ENCODE peak calls at places on chromosomes 13 and 19, in four cellular contexts. Q is left lung, O is uterus, A is breast epithelium. F is an unnamed sample.
A peak's percentile ranks its signal among the peaks of the same experiment; 100 is the strongest.

GRCh38 chr19:14502334-14503092 is 6.6 kb upstream of the GIPC1 start:
- DNase-seq in A (peak; percentile 74), O (no peak), Q (no peak), F (no peak)

GRCh38 chr13:113743366-113744195 is 15.4 kb upstream of the TMEM255B start:
- DNase-seq in A (no peak), O (no peak), Q (no peak), F (no peak)

GRCh38 chr19:46785054-46785979 is 3.1 kb downstream of the SLC1A5 start:
- DNase-seq in Q (no peak), O (no peak), A (no peak), F (no peak)

GRCh38 chr13:34469212-34469983 is 472.7 kb upstream of the NBEA start:
- DNase-seq in O (no peak), Q (no peak), A (no peak), F (no peak)

GRCh38 chr19:1941146-1942077 is at the start of gene CSNK1G2:
- DNase-seq in Q (no peak), A (peak; percentile 41), O (peak; percentile 43), F (peak; percentile 39)

GRCh38 chr19:459724-460511 is 915 bp downstream of the SHC2 start:
- DNase-seq in A (peak; percentile 38), O (peak; percentile 58), Q (peak; percentile 52), F (peak; percentile 72)

GRCh38 chr13:109981000-109981399 is 194.6 kb upstream of the IRS2 start:
- DNase-seq in O (no peak), A (no peak), Q (no peak), F (no peak)

GRCh38 chr13:49219647-49220034 is 497 bp upstream of the MLNR start:
- DNase-seq in O (no peak), Q (no peak), A (no peak), F (no peak)

GRCh38 chr13:59424661-59425060 is 739.1 kb downstream of the DIAPH3 start:
- DNase-seq in O (no peak), A (no peak), Q (no peak), F (no peak)

GRCh38 chr19:1217366-1217765 is 11.8 kb downstream of the STK11 start:
- DNase-seq in O (no peak), Q (no peak), A (no peak), F (no peak)

GRCh38 chr19:40244596-40244995 is 18.1 kb upstream of the CCNP start:
- DNase-seq in O (no peak), Q (no peak), A (no peak), F (no peak)

GRCh38 chr13:98299954-98300350 is 122.9 kb upstream of the RNF113B start:
- DNase-seq in A (no peak), O (no peak), Q (no peak), F (no peak)

GRCh38 chr13:24076636-24077035 is 83.9 kb upstream of the SPATA13 start:
- DNase-seq in O (no peak), Q (no peak), A (no peak), F (no peak)

GRCh38 chr13:31898383-31899071 is 133.0 kb upstream of the FRY start:
- DNase-seq in Q (no peak), O (no peak), A (no peak), F (no peak)

GRCh38 chr13:112073245-112074138 is 6.5 kb downstream of the SOX1 start:
- DNase-seq in Q (no peak), O (no peak), A (no peak), F (no peak)

GRCh38 chr19:39237200-39238184 is 7.3 kb downstream of the IFNL3 start:
- DNase-seq in Q (peak; percentile 78), O (no peak), A (peak; percentile 18), F (peak; percentile 91)

GRCh38 chr19:6826281-6826920 is 53.9 kb downstream of the VAV1 start:
- DNase-seq in O (no peak), A (no peak), Q (no peak), F (no peak)
- H3K4me3 ChIP-seq in O (no peak overlapping the region), A (no peak overlapping the region), Q (no peak overlapping the region), F (no peak overlapping the region)

DNA sequence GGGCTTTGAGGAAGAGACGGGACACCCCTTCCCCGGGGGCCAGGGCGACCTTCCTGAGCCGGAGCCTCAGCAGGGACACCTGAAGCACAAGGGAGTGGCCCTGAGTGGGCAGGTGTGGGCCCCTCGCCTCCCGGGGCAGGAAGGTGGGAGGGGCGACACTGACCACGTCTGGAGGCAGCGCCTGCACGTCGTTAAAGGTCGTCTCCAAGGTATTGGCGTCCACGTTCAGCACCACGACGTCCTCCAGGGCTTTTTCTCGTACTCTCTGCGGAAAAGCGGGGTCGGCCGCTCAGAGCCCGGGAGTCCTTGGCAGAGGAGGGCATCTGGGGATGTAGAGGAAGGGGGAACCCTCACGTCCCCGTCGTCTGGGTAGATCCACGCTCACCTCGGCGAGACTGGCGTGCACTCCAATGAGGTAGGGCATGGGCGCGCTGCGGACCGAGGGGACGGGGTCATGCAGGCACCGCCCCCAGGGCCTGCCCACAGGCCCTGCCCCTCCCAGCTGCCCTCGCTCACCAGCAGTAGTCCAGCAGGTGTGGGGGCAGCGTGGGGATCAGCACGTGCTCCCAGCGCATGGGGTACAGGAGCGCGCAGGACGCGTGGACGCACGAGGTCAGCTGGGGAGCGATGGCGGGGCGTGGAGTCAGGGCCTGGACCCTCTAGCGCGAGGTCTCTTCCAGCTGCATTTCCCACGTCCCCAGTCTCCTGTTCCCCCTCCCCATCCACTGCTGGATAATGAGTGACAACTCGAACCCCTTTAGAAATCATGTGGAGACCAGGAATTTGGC is 6.1 kb downstream of the DENND1C start:
- DNase-seq in Q (no peak), O (no peak), A (no peak), F (peak; percentile 38)
- H3K4me3 ChIP-seq in Q (no peak overlapping the region), O (no peak overlapping the region), A (peak overlapping the region; percentile 42), F (peak overlapping the region; percentile 24)

DNA sequence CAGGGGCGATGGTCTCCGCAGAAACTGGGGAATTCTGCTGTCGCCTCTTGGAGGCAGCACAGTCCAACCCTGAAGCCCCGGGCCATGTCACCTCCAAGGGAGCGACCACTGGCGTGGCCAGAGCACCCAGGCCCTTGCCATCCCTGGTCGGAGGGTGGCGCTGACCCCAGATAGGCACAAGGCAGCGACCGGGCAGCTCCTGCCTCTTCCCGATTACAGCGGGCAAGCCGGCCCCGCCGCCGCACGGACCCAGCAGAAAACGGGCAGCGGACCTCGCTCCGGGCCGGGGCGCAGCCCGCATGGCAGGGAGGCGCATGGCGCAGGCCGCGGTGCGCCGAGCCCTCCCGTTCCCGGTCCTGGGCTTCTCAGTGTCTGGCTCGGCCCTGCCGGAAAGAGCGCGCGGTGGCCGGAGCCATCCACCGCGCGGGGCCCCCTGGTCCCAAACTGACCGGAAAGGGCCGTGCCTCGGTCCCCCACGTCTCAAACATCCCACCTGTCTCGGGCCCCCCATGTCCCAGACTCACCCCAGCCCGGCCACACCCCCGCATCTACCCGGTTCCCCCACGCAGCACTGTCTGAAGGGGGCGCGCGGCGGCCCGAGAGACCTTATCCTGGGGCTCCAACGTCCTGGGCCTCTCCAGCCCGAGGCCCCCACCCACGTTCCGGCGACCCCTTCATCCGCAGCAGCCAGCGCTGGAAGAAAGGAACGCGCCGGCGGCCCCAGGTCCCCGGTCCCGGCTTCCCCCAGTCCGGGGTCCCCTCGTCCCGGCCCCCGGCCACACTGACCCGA is 725 bp downstream of the CERS1 start:
- DNase-seq in A (no peak), Q (peak; percentile 47), O (peak; percentile 14), F (peak; percentile 79)
- H3K4me3 ChIP-seq in A (peak overlapping the region; percentile 53), Q (peak overlapping the region; percentile 12), O (peak overlapping the region; percentile 17), F (no peak overlapping the region)

DNA sequence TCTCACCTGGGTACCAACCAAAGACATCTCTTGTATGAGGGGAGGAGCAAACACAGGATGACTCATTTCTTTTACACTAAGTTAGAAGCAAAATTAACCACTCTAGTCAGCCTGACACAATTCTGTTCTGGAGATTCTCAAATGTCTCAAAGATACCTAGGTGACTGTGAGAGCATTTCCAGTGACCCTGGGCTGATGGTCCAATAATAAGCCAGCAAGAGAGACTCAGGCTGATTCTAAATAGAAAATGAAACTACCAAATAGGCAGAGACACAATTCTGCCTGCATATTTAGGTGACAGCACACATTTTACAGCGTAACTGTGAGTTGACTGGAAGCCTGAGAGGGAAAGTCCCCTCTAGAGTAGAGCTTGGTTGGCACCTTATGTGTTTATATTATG is 16.3 kb downstream of the ZNF91 start:
- DNase-seq in A (no peak), Q (no peak), O (no peak), F (no peak)
- H3K4me3 ChIP-seq in A (no peak overlapping the region), Q (no peak overlapping the region), O (no peak overlapping the region), F (no peak overlapping the region)